ENCODE peak calls at places on chromosome 1, in ten cellular contexts. J is neural progenitor cell; M is stimulated activated CD4-positive, alpha-beta T cell treated with anti-CD3 and anti-CD28 coated beads, Interleukin-1b, Interleukin-23, amount 100 ng/mL, for 4 hours; D is epithelial cell of prostate; A is astrocyte of the cerebellum; X is keratinocyte; N is T-helper 1 cell; B is activated CD4-positive, alpha-beta memory T cell treated with anti-CD3 and anti-CD28 coated beads, Interleukin-2, amount 10 ng/mL, durations not matched to agents 7 days and 5 days; I is EH; H is neural crest cell. E is an unnamed sample.

GRCh38 chr1:20031836-20032235 is 38.2 kb upstream of the PLA2G5 start:
- DNase-seq in H (no peak), A (no peak), D (no peak), B (no peak), J (no peak), M (no peak), I (no peak), X (no peak), N (no peak), E (no peak)

GRCh38 chr1:24357011-24357410 is 37.9 kb downstream of the GRHL3 start:
- DNase-seq in X (no peak), I (no peak), H (no peak), D (no peak), A (no peak), J (no peak), B (no peak), N (no peak), M (no peak), E (no peak)

GRCh38 chr1:33361553-33362262 is 40.8 kb upstream of the A3GALT2 start:
- DNase-seq in I (no peak), X (no peak), A (no peak), D (no peak), N (no peak), B (no peak), M (no peak), H (no peak), J (no peak), E (no peak)

GRCh38 chr1:13878001-13878400 is 178.0 kb downstream of the PRDM2 start:
- DNase-seq in X (no peak), J (no peak), H (no peak), N (no peak), A (no peak), D (no peak), B (no peak), M (no peak), I (no peak), E (no peak)

GRCh38 chr1:109370712-109371270 is 26.9 kb downstream of the SORT1 start:
- DNase-seq in B (no peak), H (no peak), I (peak; percentile 98), N (peak; percentile 25), M (no peak), J (no peak), A (peak; percentile 87), X (peak; percentile 9), D (no peak), E (peak; percentile 89)

GRCh38 chr1:9281071-9281827 is 11.4 kb upstream of the SPSB1 start:
- DNase-seq in N (no peak), D (no peak), I (peak; percentile 76), J (no peak), B (no peak), X (no peak), A (no peak), M (no peak), H (no peak), E (peak; percentile 63)

GRCh38 chr1:203325418-203326091 is 20.2 kb downstream of the BTG2 start:
- DNase-seq in J (peak; percentile 84), M (no peak), H (no peak), X (no peak), N (no peak), I (no peak), A (no peak), D (no peak), B (no peak), E (no peak)

GRCh38 chr1:3403388-3404179 is 50.9 kb upstream of the ARHGEF16 start:
- DNase-seq in M (no peak), B (no peak), J (peak; percentile 74), N (no peak), H (no peak), X (no peak), I (no peak), D (no peak), A (no peak), E (no peak)

GRCh38 chr1:228315945-228316588 is 90.6 kb downstream of the TRIM11 start:
- DNase-seq in X (no peak), H (no peak), A (no peak), N (no peak), D (no peak), M (no peak), J (peak; percentile 15), I (no peak), B (no peak), E (no peak)

GRCh38 chr1:44719318-44719717 is 11.7 kb downstream of the RNU5D-1 start:
- DNase-seq in D (no peak), H (no peak), B (no peak), N (no peak), X (no peak), A (no peak), I (peak; percentile 39), M (no peak), J (no peak), E (no peak)

GRCh38 chr1:177310326-177310725 is 139.6 kb downstream of the BRINP2 start:
- DNase-seq in B (no peak), M (no peak), D (no peak), A (no peak), N (no peak), X (no peak), J (no peak), I (no peak), H (peak; percentile 11), E (peak; percentile 82)

E was measured in fibroblast of mammary gland.